ENCODE peak calls at places on chromosomes 2 and 18, in seven cellular contexts. One of them, this sample, is unnamed.

GRCh38 chr2:30569991-30570390 is 122.9 kb downstream of the LCLAT1 start:
- DNase-seq in mesenchymal stem cell: peak; percentile 22
- DNase-seq in neuronal stem cell: no peak
- DNase-seq in mesendoderm: no peak
- DNase-seq in trophoblast cell: no peak
- DNase-seq in IMR-90: peak; percentile 34
- DNase-seq in H1: no peak
- DNase-seq in this sample: no peak

GRCh38 chr18:3492721-3493120 is 42.7 kb downstream of the TGIF1 start:
- DNase-seq in mesendoderm: no peak
- DNase-seq in neuronal stem cell: no peak
- DNase-seq in mesenchymal stem cell: no peak
- DNase-seq in IMR-90: no peak
- DNase-seq in H1: no peak
- DNase-seq in trophoblast cell: no peak
- DNase-seq in this sample: no peak

GRCh38 chr2:241074901-241075540 is 27.1 kb downstream of the MTERF4 start:
- DNase-seq in neuronal stem cell: no peak
- DNase-seq in H1: no peak
- DNase-seq in mesenchymal stem cell: no peak
- DNase-seq in trophoblast cell: no peak
- DNase-seq in IMR-90: no peak
- DNase-seq in mesendoderm: no peak
- DNase-seq in this sample: no peak

GRCh38 chr2:195837987-195838386 is 181.0 kb downstream of the SLC39A10 start:
- DNase-seq in mesendoderm: no peak
- DNase-seq in neuronal stem cell: no peak
- DNase-seq in IMR-90: peak; percentile 68
- DNase-seq in H1: no peak
- DNase-seq in mesenchymal stem cell: no peak
- DNase-seq in trophoblast cell: no peak
- DNase-seq in this sample: no peak

GRCh38 chr2:18829331-18829902 is 240.0 kb upstream of the NT5C1B start:
- DNase-seq in IMR-90: peak; percentile 59
- DNase-seq in H1: no peak
- DNase-seq in mesendoderm: peak; percentile 32
- DNase-seq in trophoblast cell: peak; percentile 73
- DNase-seq in mesenchymal stem cell: peak; percentile 32
- DNase-seq in neuronal stem cell: no peak
- DNase-seq in this sample: no peak

GRCh38 chr18:76643199-76643598 is 148.2 kb upstream of the ZNF516 start:
- DNase-seq in H1: no peak
- DNase-seq in neuronal stem cell: no peak
- DNase-seq in trophoblast cell: no peak
- DNase-seq in IMR-90: no peak
- DNase-seq in mesenchymal stem cell: no peak
- DNase-seq in mesendoderm: no peak
- DNase-seq in this sample: no peak

GRCh38 chr18:51580580-51580979 is 383.1 kb upstream of the MEX3C start:
- DNase-seq in trophoblast cell: no peak
- DNase-seq in neuronal stem cell: no peak
- DNase-seq in IMR-90: no peak
- DNase-seq in mesenchymal stem cell: no peak
- DNase-seq in H1: no peak
- DNase-seq in mesendoderm: no peak
- DNase-seq in this sample: no peak

GRCh38 chr2:23402205-23402740 is 17.3 kb downstream of the KLHL29 start:
- DNase-seq in neuronal stem cell: no peak
- DNase-seq in IMR-90: no peak
- DNase-seq in trophoblast cell: no peak
- DNase-seq in mesendoderm: no peak
- DNase-seq in mesenchymal stem cell: no peak
- DNase-seq in H1: no peak
- DNase-seq in this sample: no peak

GRCh38 chr2:137435176-137435575 is 529.1 kb upstream of the HNMT start:
- DNase-seq in trophoblast cell: no peak
- DNase-seq in mesendoderm: no peak
- DNase-seq in neuronal stem cell: no peak
- DNase-seq in IMR-90: no peak
- DNase-seq in H1: no peak
- DNase-seq in mesenchymal stem cell: no peak
- DNase-seq in this sample: no peak

GRCh38 chr2:8644605-8645175 is 37.2 kb upstream of the ID2 start:
- DNase-seq in mesendoderm: no peak
- DNase-seq in trophoblast cell: no peak
- DNase-seq in mesenchymal stem cell: no peak
- DNase-seq in IMR-90: no peak
- DNase-seq in H1: no peak
- DNase-seq in neuronal stem cell: no peak
- DNase-seq in this sample: peak; percentile 51

GRCh38 chr2:176096986-176097819 is 2.4 kb upstream of the HOXD12 start:
- DNase-seq in H1: peak; percentile 86
- DNase-seq in mesendoderm: peak; percentile 94
- DNase-seq in IMR-90: peak; percentile 48
- DNase-seq in neuronal stem cell: no peak
- DNase-seq in mesenchymal stem cell: peak; percentile 70
- DNase-seq in trophoblast cell: peak; percentile 40
- DNase-seq in this sample: peak; percentile 94

GRCh38 chr18:62610509-62611394 is 87.9 kb downstream of the ZCCHC2 start:
- DNase-seq in mesendoderm: peak; percentile 45
- DNase-seq in neuronal stem cell: peak; percentile 63
- DNase-seq in H1: no peak
- DNase-seq in IMR-90: no peak
- DNase-seq in mesenchymal stem cell: no peak
- DNase-seq in trophoblast cell: no peak
- DNase-seq in this sample: peak; percentile 65

GRCh38 chr2:1930956-1931914 is 186.9 kb upstream of the PXDN start:
- DNase-seq in mesenchymal stem cell: no peak
- DNase-seq in IMR-90: no peak
- DNase-seq in H1: no peak
- DNase-seq in trophoblast cell: no peak
- DNase-seq in mesendoderm: no peak
- DNase-seq in neuronal stem cell: no peak
- DNase-seq in this sample: no peak

GRCh38 chr2:1521878-1522495 is 108.7 kb downstream of the TPO start:
- DNase-seq in mesendoderm: no peak
- DNase-seq in IMR-90: no peak
- DNase-seq in H1: no peak
- DNase-seq in mesenchymal stem cell: no peak
- DNase-seq in neuronal stem cell: no peak
- DNase-seq in trophoblast cell: no peak
- DNase-seq in this sample: no peak

GRCh38 chr2:170013802-170014551 is 164.0 kb upstream of the MYO3B start:
- DNase-seq in H1: no peak
- DNase-seq in mesendoderm: peak; percentile 96
- DNase-seq in trophoblast cell: peak; percentile 89
- DNase-seq in IMR-90: peak; percentile 10
- DNase-seq in neuronal stem cell: peak; percentile 12
- DNase-seq in mesenchymal stem cell: peak; percentile 14
- DNase-seq in this sample: no peak

GRCh38 chr18:10006261-10006903 is 92.6 kb downstream of the VAPA start:
- DNase-seq in mesenchymal stem cell: peak; percentile 42
- DNase-seq in trophoblast cell: no peak
- DNase-seq in neuronal stem cell: no peak
- DNase-seq in H1: no peak
- DNase-seq in mesendoderm: peak; percentile 23
- DNase-seq in IMR-90: peak; percentile 28
- DNase-seq in this sample: no peak

DNA sequence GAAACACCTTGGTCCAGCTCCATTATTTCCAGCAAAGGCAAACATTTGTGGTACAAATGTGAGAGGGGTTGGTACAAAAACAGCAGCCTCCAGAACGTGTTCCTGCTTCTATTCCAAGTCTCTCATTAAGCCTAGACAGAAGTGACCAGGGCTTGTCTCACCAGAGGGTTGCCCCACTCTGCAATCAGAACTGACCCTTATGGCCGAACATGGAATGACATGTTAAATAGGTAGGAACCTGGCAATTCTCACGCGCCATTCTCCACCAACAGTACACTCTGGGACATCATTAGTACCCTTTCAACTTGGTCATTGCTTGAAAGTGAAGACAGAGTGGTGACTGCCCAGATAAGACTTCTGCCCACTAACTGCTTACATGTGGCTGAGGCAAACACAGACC is 117.5 kb upstream of the NRP2 start:
- DNase-seq in mesendoderm: peak; percentile 40
- DNase-seq in mesenchymal stem cell: no peak
- DNase-seq in H1: no peak
- DNase-seq in IMR-90: no peak
- DNase-seq in trophoblast cell: no peak
- DNase-seq in neuronal stem cell: no peak
- DNase-seq in this sample: no peak
- H3K27ac ChIP-seq in mesendoderm: no peak overlapping the region
- H3K27ac ChIP-seq in mesenchymal stem cell: no peak overlapping the region
- H3K27ac ChIP-seq in H1: no peak overlapping the region
- H3K27ac ChIP-seq in IMR-90: no peak overlapping the region
- H3K27ac ChIP-seq in trophoblast cell: no peak overlapping the region
- H3K27ac ChIP-seq in neuronal stem cell: no peak overlapping the region
- H3K27ac ChIP-seq in this sample: no peak overlapping the region

GRCh38 chr2:143901185-143901842 is 618.6 kb downstream of the ZEB2 start:
- DNase-seq in IMR-90: peak; percentile 91
- DNase-seq in H1: no peak
- DNase-seq in mesenchymal stem cell: peak; percentile 82
- DNase-seq in mesendoderm: no peak
- DNase-seq in trophoblast cell: peak; percentile 72
- DNase-seq in neuronal stem cell: no peak
- DNase-seq in this sample: no peak
- H3K4me2 ChIP-seq in IMR-90: peak overlapping the region; percentile 91
- H3K4me2 ChIP-seq in H1: no peak overlapping the region
- H3K4me2 ChIP-seq in mesenchymal stem cell: peak overlapping the region; percentile 20
- H3K4me2 ChIP-seq in mesendoderm: no peak overlapping the region
- H3K4me2 ChIP-seq in trophoblast cell: peak overlapping the region; percentile 23
- H3K4me2 ChIP-seq in neuronal stem cell: no peak overlapping the region
- H3K4me2 ChIP-seq in this sample: no peak overlapping the region

DNA sequence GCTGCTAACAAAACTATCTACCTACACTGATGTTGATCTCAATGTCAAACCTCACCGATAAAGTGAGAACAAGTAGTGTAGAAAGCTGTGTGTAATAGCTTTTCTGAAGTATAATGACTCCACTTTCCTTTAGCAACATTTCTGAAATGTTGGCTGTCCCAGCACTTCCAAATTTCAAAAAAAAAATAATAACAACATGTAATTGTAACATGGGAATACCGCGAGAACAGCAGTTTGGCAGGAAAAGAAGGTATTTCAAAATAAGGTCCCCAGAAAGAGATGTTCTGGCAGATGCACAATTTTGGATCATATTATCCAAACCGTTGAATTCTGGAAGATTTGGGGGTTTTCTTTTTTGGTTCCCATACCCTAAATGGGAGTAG is 352.0 kb downstream of the ARHGAP15 start:
- DNase-seq in mesendoderm: no peak
- DNase-seq in trophoblast cell: no peak
- DNase-seq in IMR-90: no peak
- DNase-seq in neuronal stem cell: no peak
- DNase-seq in H1: no peak
- DNase-seq in mesenchymal stem cell: no peak
- DNase-seq in this sample: no peak
- H4K8ac ChIP-seq in mesendoderm: no peak overlapping the region
- H4K8ac ChIP-seq in trophoblast cell: no peak overlapping the region
- H4K8ac ChIP-seq in IMR-90: no peak overlapping the region
- H4K8ac ChIP-seq in neuronal stem cell: no peak overlapping the region
- H4K8ac ChIP-seq in H1: no peak overlapping the region
- H4K8ac ChIP-seq in mesenchymal stem cell: no peak overlapping the region
- H4K8ac ChIP-seq in this sample: no peak overlapping the region

DNA sequence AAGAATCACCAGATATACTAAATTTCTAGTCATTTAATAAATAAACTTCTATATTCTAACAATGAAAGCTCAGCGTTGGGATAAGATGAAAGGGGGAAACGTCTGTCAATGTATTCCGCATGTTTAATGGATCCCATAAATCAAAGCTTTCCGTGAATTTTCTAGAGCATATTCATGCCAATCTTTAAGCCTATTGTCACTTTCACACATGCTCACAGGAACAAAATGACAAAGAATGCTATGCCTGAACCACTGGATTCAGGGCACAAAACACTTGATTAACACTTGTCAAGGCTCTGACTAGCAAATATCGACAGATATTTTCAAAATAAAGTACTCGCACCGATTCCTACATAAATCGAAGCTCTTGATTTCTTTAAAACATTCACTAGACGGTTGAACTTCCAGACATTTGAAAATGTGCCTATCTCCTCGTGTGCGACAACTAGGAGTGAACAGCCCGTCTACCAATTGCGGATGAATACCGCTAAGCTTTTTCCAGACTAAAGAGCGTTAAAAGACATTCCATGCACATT is 1.8 kb downstream of the TLK1 start:
- DNase-seq in neuronal stem cell: peak; percentile 20
- DNase-seq in H1: no peak
- DNase-seq in mesenchymal stem cell: peak; percentile 20
- DNase-seq in mesendoderm: peak; percentile 41
- DNase-seq in IMR-90: no peak
- DNase-seq in trophoblast cell: no peak
- DNase-seq in this sample: no peak
- H3K27ac ChIP-seq in neuronal stem cell: no peak overlapping the region
- H3K27ac ChIP-seq in H1: no peak overlapping the region
- H3K27ac ChIP-seq in mesenchymal stem cell: no peak overlapping the region
- H3K27ac ChIP-seq in mesendoderm: no peak overlapping the region
- H3K27ac ChIP-seq in IMR-90: no peak overlapping the region
- H3K27ac ChIP-seq in trophoblast cell: no peak overlapping the region
- H3K27ac ChIP-seq in this sample: no peak overlapping the region

This sample was measured in H9.